ENCODE peak calls at places on chromosome 19, in nine cellular contexts. V is trophoblast cell; B is GM03348; P is stimulated activated CD4-positive, alpha-beta T cell treated with anti-CD3 and anti-CD28 coated beads, TNF-alpha, amount 100 ng/mL, for 24 hours; X is NCI-H1105; O is mesothelial cell of epicardium; E is thoracic aorta; W is cardiac fibroblast; Q is pons. C is an unnamed sample.

GRCh38 chr19:3160219-3160618 is 18.4 kb upstream of the S1PR4 start:
- DNase-seq in B (no peak), V (no peak), W (no peak), Q (no peak), X (no peak), P (no peak), E (no peak), O (no peak), C (no peak)

GRCh38 chr19:46803555-46803954 is 15.2 kb upstream of the SLC1A5 start:
- DNase-seq in X (no peak), V (no peak), E (no peak), P (no peak), O (no peak), Q (no peak), B (no peak), W (no peak), C (peak; percentile 32)

GRCh38 chr19:1355974-1356865 is 27.5 kb upstream of the NDUFS7 start:
- DNase-seq in X (peak; percentile 23), P (no peak), B (no peak), E (no peak), O (no peak), W (no peak), V (no peak), Q (no peak), C (peak; percentile 71)

GRCh38 chr19:4432918-4433506 is 24.6 kb downstream of the UBXN6 start:
- DNase-seq in V (no peak), P (no peak), O (no peak), B (no peak), W (no peak), X (no peak), E (no peak), Q (no peak), C (no peak)

GRCh38 chr19:7515471-7516226 is at the start of gene ZNF358:
- DNase-seq in O (peak; percentile 56), Q (peak; percentile 58), X (peak; percentile 78), P (peak; percentile 39), E (peak; percentile 19), W (peak; percentile 60), B (peak; percentile 95), V (peak; percentile 63), C (peak; percentile 93)

GRCh38 chr19:34313188-34313587 is 51.8 kb upstream of the GPI start:
- DNase-seq in X (no peak), V (peak; percentile 75), P (no peak), O (no peak), W (peak; percentile 91), Q (no peak), B (peak; percentile 61), E (no peak), C (no peak)

GRCh38 chr19:55212447-55212846 is 3.1 kb upstream of the PTPRH start:
- DNase-seq in P (peak; percentile 58), X (no peak), O (no peak), Q (no peak), W (peak; percentile 24), V (peak; percentile 88), B (no peak), E (no peak), C (no peak)

GRCh38 chr19:1069009-1069779 is 2.2 kb downstream of the ARHGAP45 start:
- DNase-seq in Q (peak; percentile 51), E (no peak), B (no peak), V (peak; percentile 36), O (no peak), X (no peak), P (peak; percentile 61), W (no peak), C (no peak)

GRCh38 chr19:19304186-19304975 is 15.9 kb downstream of the SUGP1 start:
- DNase-seq in Q (peak; percentile 18), B (no peak), P (no peak), X (no peak), W (no peak), O (no peak), E (no peak), V (no peak), C (no peak)

GRCh38 chr19:33406521-33407139 is 33.1 kb downstream of the CEBPG start:
- DNase-seq in V (peak; percentile 80), B (peak; percentile 92), X (peak; percentile 22), P (peak; percentile 73), E (peak; percentile 31), O (peak; percentile 89), W (peak; percentile 62), Q (peak; percentile 42), C (peak; percentile 82)

GRCh38 chr19:41774515-41774980 is 19.2 kb downstream of the CEACAM6 start:
- DNase-seq in O (no peak), Q (no peak), V (no peak), X (peak; percentile 26), W (no peak), P (peak; percentile 52), E (no peak), B (no peak), C (no peak)

GRCh38 chr19:45587873-45588272 is 3.3 kb upstream of the OPA3 start:
- DNase-seq in W (no peak), P (no peak), B (no peak), V (no peak), X (no peak), E (no peak), Q (no peak), O (no peak), C (no peak)

GRCh38 chr19:5536337-5536894 is 31.3 kb downstream of the TINCR start:
- DNase-seq in X (peak; percentile 46), P (no peak), B (peak; percentile 57), W (peak; percentile 26), Q (peak; percentile 28), E (no peak), V (peak; percentile 84), O (peak; percentile 72), C (peak; percentile 91)

GRCh38 chr19:53158119-53158656 is 665 bp downstream of the ZNF347 start:
- DNase-seq in P (peak; percentile 38), Q (no peak), O (peak; percentile 62), X (no peak), V (peak; percentile 76), B (peak; percentile 50), E (no peak), W (peak; percentile 39), C (peak; percentile 72)

GRCh38 chr19:4454952-4455738 is 2.4 kb downstream of the UBXN6 start:
- DNase-seq in B (peak; percentile 78), E (no peak), W (peak; percentile 43), O (no peak), P (no peak), Q (no peak), X (no peak), V (no peak), C (peak; percentile 80)

GRCh38 chr19:9848060-9848459 is 12.9 kb downstream of the PIN1 start:
- DNase-seq in V (no peak), X (no peak), P (no peak), B (no peak), Q (no peak), E (no peak), O (no peak), W (no peak), C (peak; percentile 51)

GRCh38 chr19:8731428-8732169 is 10.2 kb downstream of the OR2Z1 start:
- DNase-seq in Q (no peak), X (no peak), B (no peak), O (no peak), E (no peak), P (no peak), W (no peak), V (no peak), C (peak; percentile 70)

GRCh38 chr19:42407816-42408175 is 17.7 kb upstream of the CNFN start:
- DNase-seq in W (no peak), P (no peak), E (no peak), B (no peak), V (no peak), O (no peak), Q (no peak), X (no peak), C (no peak)

GRCh38 chr19:12656899-12657571 is 9.5 kb downstream of the MAN2B1 start:
- DNase-seq in V (no peak), P (peak; percentile 37), B (no peak), X (no peak), W (no peak), Q (no peak), E (no peak), O (no peak), C (peak; percentile 32)

GRCh38 chr19:40797166-40797962 is 1.6 kb upstream of the EGLN2 start:
- DNase-seq in W (no peak), V (peak; percentile 43), P (no peak), O (no peak), B (no peak), Q (no peak), E (no peak), X (no peak), C (no peak)